ENCODE peak calls at places on chromosomes 1 and 21, in five cellular contexts. R, O, X, W and Z are unnamed samples.

GRCh38 chr1:9633493-9633892 is 18.0 kb upstream of the PIK3CD start:
- DNase-seq in R (no peak), O (no peak), X (no peak), W (no peak), Z (no peak)

GRCh38 chr1:71014110-71014509 is 33.5 kb downstream of the PTGER3 start:
- DNase-seq in R (no peak), O (no peak), X (no peak), W (no peak), Z (no peak)

GRCh38 chr1:202578001-202578500 is 132.2 kb downstream of the SYT2 start:
- DNase-seq in R (peak), O (no peak), X (no peak), W (no peak), Z (peak)

GRCh38 chr1:232352956-232353355 is 277.0 kb downstream of the SIPA1L2 start:
- DNase-seq in R (no peak), O (no peak), X (no peak), W (no peak), Z (no peak)

GRCh38 chr1:113266788-113267187 is 123.5 kb upstream of the MAGI3 start:
- DNase-seq in R (no peak), O (no peak), X (no peak), W (no peak), Z (no peak)

GRCh38 chr1:12798911-12799310 is 7.7 kb downstream of the PRAMEF1 start:
- DNase-seq in R (no peak), O (no peak), X (no peak), W (no peak), Z (no peak)

GRCh38 chr1:192445849-192446489 is 129.2 kb downstream of the RGS21 start:
- DNase-seq in R (no peak), O (peak), X (peak), W (peak), Z (no peak)

GRCh38 chr1:235917267-235917811 is 50.6 kb upstream of the LYST start:
- DNase-seq in R (peak), O (peak), X (peak), W (no peak), Z (peak)

GRCh38 chr21:46191257-46191685 is 7.0 kb upstream of the SPATC1L start:
- DNase-seq in R (peak), O (no peak), X (no peak), W (no peak), Z (no peak)

GRCh38 chr1:247102381-247102780 is 1.8 kb downstream of the ZNF669 start:
- DNase-seq in R (peak), O (no peak), X (no peak), W (no peak), Z (no peak)

GRCh38 chr1:156248323-156248683 is 447 bp upstream of the PAQR6 start:
- DNase-seq in R (no peak), O (no peak), X (no peak), W (no peak), Z (no peak)

GRCh38 chr1:181033799-181034391 is at the start of gene MR1:
- DNase-seq in R (no peak), O (peak), X (peak), W (no peak), Z (peak)

GRCh38 chr1:51648180-51649109 is 31.6 kb downstream of the OSBPL9 start:
- DNase-seq in R (peak), O (no peak), X (peak), W (no peak), Z (no peak)

GRCh38 chr1:36966242-36966641 is 68.1 kb downstream of the GRIK3 start:
- DNase-seq in R (no peak), O (no peak), X (peak), W (no peak), Z (no peak)

GRCh38 chr21:34926784-34927548 is 122.1 kb downstream of the RUNX1 start:
- DNase-seq in R (no peak), O (no peak), X (peak), W (no peak), Z (no peak)

GRCh38 chr21:35217504-35218060 is 168.5 kb upstream of the RUNX1 start:
- DNase-seq in R (peak), O (peak), X (peak), W (no peak), Z (no peak)

GRCh38 chr1:29121951-29122661 is 1.6 kb downstream of the TMEM200B start:
- DNase-seq in R (no peak), O (no peak), X (no peak), W (no peak), Z (no peak)

GRCh38 chr1:204640578-204640977 is 45.0 kb downstream of the LRRN2 start:
- DNase-seq in R (no peak), O (no peak), X (no peak), W (no peak), Z (no peak)

GRCh38 chr21:42553435-42553834 is 39.8 kb downstream of the SLC37A1 start:
- DNase-seq in R (no peak), O (no peak), X (no peak), W (no peak), Z (no peak)

GRCh38 chr21:33566514-33566913 is 22.0 kb downstream of the DONSON start:
- DNase-seq in R (no peak), O (no peak), X (no peak), W (no peak), Z (no peak)